ENCODE peak calls at places on chromosomes 4 and X, in ten cellular contexts. Y, O, N, J, A, P, Q, T, W and L are unnamed samples.

GRCh38 chr4:17544205-17544604 is 29.2 kb downstream of the CLRN2 start:
- DNase-seq in T (no peak), J (no peak), P (no peak), Q (no peak), O (no peak), N (no peak), A (no peak), Y (no peak), W (no peak), L (no peak)

GRCh38 chrX:44843318-44843702 is 511 bp upstream of the DUSP21 start:
- DNase-seq in Y (no peak), P (no peak), N (no peak), W (no peak), A (no peak), J (no peak), O (no peak), Q (no peak), T (no peak), L (no peak)

GRCh38 chr4:39323836-39324235 is 42.3 kb downstream of the RFC1 start:
- DNase-seq in J (no peak), W (no peak), A (no peak), P (no peak), Y (no peak), N (no peak), T (no peak), Q (no peak), O (no peak), L (no peak)

GRCh38 chr4:13260513-13260912 is 223.6 kb downstream of the RAB28 start:
- DNase-seq in N (no peak), O (no peak), Y (no peak), T (no peak), Q (no peak), J (no peak), A (no peak), P (no peak), W (no peak), L (no peak)

GRCh38 chrX:30521440-30522182 is 56.0 kb downstream of the TASL start:
- DNase-seq in P (no peak), W (no peak), T (no peak), J (no peak), A (peak; percentile 24), N (peak; percentile 27), O (no peak), Q (no peak), Y (no peak), L (no peak)

GRCh38 chr4:37970702-37971101 is 10.5 kb downstream of the PTTG2 start:
- DNase-seq in P (no peak), W (no peak), Q (no peak), N (no peak), T (no peak), Y (peak; percentile 21), A (peak; percentile 21), O (no peak), J (no peak), L (no peak)

GRCh38 chr4:28702571-28702970 is 1841.9 kb downstream of the STIM2 start:
- DNase-seq in Q (no peak), W (no peak), O (no peak), N (no peak), J (no peak), P (no peak), T (no peak), A (no peak), Y (no peak), L (no peak)

GRCh38 chr4:147340111-147340510 is 140.8 kb upstream of the EDNRA start:
- DNase-seq in W (peak; percentile 66), N (no peak), Q (peak; percentile 53), O (peak; percentile 79), A (peak; percentile 81), T (peak; percentile 63), J (no peak), Y (no peak), P (no peak), L (no peak)

GRCh38 chr4:38135201-38135600 is 175.0 kb downstream of the PTTG2 start:
- DNase-seq in W (no peak), Y (no peak), N (no peak), Q (no peak), A (no peak), T (no peak), P (no peak), J (no peak), O (no peak), L (no peak)

GRCh38 chr4:19486400-19486799 is 765.3 kb upstream of the SLIT2 start:
- DNase-seq in Y (no peak), Q (no peak), J (no peak), O (no peak), T (no peak), N (no peak), P (peak; percentile 9), A (peak; percentile 11), W (no peak), L (no peak)

GRCh38 chr4:150501983-150502382 is 80.0 kb upstream of the MAB21L2 start:
- DNase-seq in T (no peak), Y (no peak), Q (no peak), N (no peak), W (no peak), P (no peak), O (no peak), A (no peak), J (no peak), L (no peak)

GRCh38 chr4:52574036-52574435 is 85.1 kb downstream of the USP46 start:
- DNase-seq in N (no peak), A (no peak), T (no peak), Q (no peak), J (no peak), Y (no peak), O (peak; percentile 34), P (no peak), W (no peak), L (no peak)

GRCh38 chr4:31045151-31045550 is 325.0 kb downstream of the PCDH7 start:
- DNase-seq in A (no peak), T (no peak), Q (no peak), J (no peak), N (no peak), W (no peak), P (no peak), Y (no peak), O (no peak), L (no peak)

GRCh38 chr4:147581601-147582350 is 35.4 kb upstream of the TMEM184C start:
- DNase-seq in Y (no peak), P (no peak), T (no peak), J (no peak), Q (no peak), W (no peak), N (no peak), O (no peak), A (peak; percentile 89), L (no peak)

GRCh38 chrX:74293343-74293946 is 10.5 kb upstream of the ZCCHC13 start:
- DNase-seq in W (peak; percentile 11), Q (peak; percentile 67), A (peak; percentile 80), O (peak; percentile 37), P (peak; percentile 79), J (no peak), N (peak; percentile 41), T (no peak), Y (peak; percentile 38), L (peak; percentile 74)

GRCh38 chr4:148315049-148315448 is 127.2 kb downstream of the NR3C2 start:
- DNase-seq in A (no peak), J (no peak), Q (no peak), W (peak; percentile 74), Y (no peak), O (no peak), P (no peak), N (no peak), T (no peak), L (no peak)

GRCh38 chrX:109886122-109886761 is 116.7 kb upstream of the TMEM164 start:
- DNase-seq in A (peak; percentile 69), O (peak; percentile 14), Y (no peak), T (no peak), Q (peak; percentile 38), P (peak; percentile 78), J (peak; percentile 4), N (no peak), W (no peak), L (peak; percentile 60)

GRCh38 chrX:44106864-44107263 is 133.7 kb upstream of the NDP start:
- DNase-seq in O (no peak), J (peak; percentile 1), A (no peak), P (no peak), W (no peak), N (no peak), Y (no peak), Q (no peak), T (no peak), L (no peak)

GRCh38 chrX:40007136-40007535 is 90.6 kb downstream of the BCOR start:
- DNase-seq in T (no peak), W (no peak), O (no peak), J (no peak), P (no peak), Q (no peak), A (no peak), N (no peak), Y (no peak), L (peak; percentile 33)

GRCh38 chr4:151678048-151678853 is 82.6 kb downstream of the GATB start:
- DNase-seq in Q (no peak), A (no peak), P (peak; percentile 18), O (no peak), N (no peak), T (no peak), J (no peak), Y (no peak), W (no peak), L (no peak)

GRCh38 chr4:156390599-156391296 is 437.1 kb upstream of the CTSO start:
- DNase-seq in N (no peak), Q (peak; percentile 8), J (no peak), O (no peak), W (no peak), P (no peak), T (no peak), A (peak; percentile 51), Y (no peak), L (no peak)

GRCh38 chr4:83112678-83113428 is 1.7 kb downstream of the PLAC8 start:
- DNase-seq in A (no peak), N (no peak), P (no peak), J (peak; percentile 74), Y (no peak), O (no peak), Q (no peak), W (peak; percentile 51), T (no peak), L (no peak)

GRCh38 chr4:105225500-105225899 is 78.8 kb downstream of the TET2 start:
- DNase-seq in T (no peak), N (no peak), O (no peak), J (no peak), W (no peak), P (no peak), A (no peak), Q (no peak), Y (no peak), L (no peak)

GRCh38 chr4:147648656-147649055 is 31.5 kb downstream of the TMEM184C start:
- DNase-seq in Q (no peak), Y (no peak), N (no peak), O (no peak), W (no peak), J (no peak), T (no peak), P (no peak), A (no peak), L (no peak)